ENCODE peak calls at places on chromosome 1, in five cellular contexts. M is SW480; N is HuH-7; U is activated CD8-positive, alpha-beta T cell treated with anti-CD3 and anti-CD28 coated beads for 36 hours; P is dorsolateral prefrontal cortex. S is an unnamed sample.

GRCh38 chr1:35567947-35568558 is 5.1 kb upstream of the TFAP2E start:
- DNase-seq in M (no peak), N (no peak), U (no peak), P (no peak), S (no peak)

GRCh38 chr1:152487871-152488270 is 22.7 kb upstream of the LCE5A start:
- DNase-seq in M (no peak), N (no peak), U (no peak), P (no peak), S (no peak)

GRCh38 chr1:224525411-224526040 is 90.6 kb upstream of the CNIH3 start:
- DNase-seq in M (no peak), N (no peak), U (no peak), P (no peak), S (no peak)

GRCh38 chr1:70140343-70140742 is 65.0 kb downstream of the LRRC40 start:
- DNase-seq in M (no peak), N (no peak), U (no peak), P (no peak), S (no peak)

GRCh38 chr1:227328405-227329019 is 10.2 kb upstream of the CDC42BPA start:
- DNase-seq in M (no peak), N (no peak), U (no peak), P (no peak), S (no peak)

GRCh38 chr1:91684599-91685196 is 184.0 kb downstream of the CDC7 start:
- DNase-seq in M (no peak), N (no peak), U (peak; percentile 43), P (no peak), S (no peak)

GRCh38 chr1:90393025-90393424 is 324.1 kb downstream of the BARHL2 start:
- DNase-seq in M (no peak), N (no peak), U (no peak), P (no peak), S (no peak)

GRCh38 chr1:92481598-92482403 is 4.9 kb downstream of the GFI1 start:
- DNase-seq in M (no peak), N (no peak), U (peak; percentile 38), P (no peak), S (no peak)

S was measured in stimulated activated CD4-positive, alpha-beta T cell treated with anti-CD3 and anti-CD28 coated beads, Interleukin-2, amount 100 ng/mL, for 24 hours.